ENCODE peak calls at places on chromosomes 2 and 18, in eight cellular contexts. B, G, A, T, E, C, D and M are unnamed samples.
A peak's percentile ranks its signal among the peaks of the same experiment; 100 is the strongest.

GRCh38 chr2:11109002-11109401 is 46.3 kb upstream of the SLC66A3 start:
- DNase-seq in B (no peak), G (no peak), A (no peak), T (no peak), E (no peak), C (no peak), D (no peak), M (no peak)

GRCh38 chr2:3986063-3986462 is 282.7 kb downstream of the DCDC2C start:
- DNase-seq in B (no peak), G (no peak), A (no peak), T (no peak), E (no peak), C (no peak), D (no peak), M (no peak)

GRCh38 chr2:85811173-85811849 is 57.5 kb downstream of the ATOH8 start:
- DNase-seq in B (peak; percentile 13), G (peak; percentile 63), A (no peak), T (no peak), E (peak; percentile 80), C (no peak), D (peak; percentile 45), M (no peak)

GRCh38 chr18:76496200-76496890 is 1.3 kb upstream of the ZNF516 start:
- DNase-seq in B (no peak), G (peak; percentile 67), A (peak; percentile 88), T (no peak), E (peak; percentile 83), C (no peak), D (peak; percentile 74), M (peak; percentile 66)

GRCh38 chr2:143816927-143817326 is 687.7 kb downstream of the ARHGAP15 start:
- DNase-seq in B (no peak), G (no peak), A (no peak), T (no peak), E (no peak), C (no peak), D (no peak), M (no peak)

GRCh38 chr2:226643550-226644275 is 155.9 kb downstream of the IRS1 start:
- DNase-seq in B (no peak), G (no peak), A (no peak), T (no peak), E (no peak), C (no peak), D (no peak), M (no peak)

GRCh38 chr2:158024288-158024898 is 77.3 kb upstream of the UPP2 start:
- DNase-seq in B (peak; percentile 61), G (peak; percentile 21), A (peak; percentile 52), T (no peak), E (no peak), C (no peak), D (peak; percentile 31), M (peak; percentile 44)

GRCh38 chr2:159922563-159922962 is 124.6 kb upstream of the CD302 start:
- DNase-seq in B (no peak), G (no peak), A (no peak), T (no peak), E (no peak), C (no peak), D (no peak), M (no peak)

GRCh38 chr2:241904011-241904718 is 34.6 kb downstream of the RTP5 start:
- DNase-seq in B (no peak), G (no peak), A (peak; percentile 20), T (no peak), E (peak; percentile 45), C (no peak), D (no peak), M (no peak)

GRCh38 chr2:60759654-60760053 is 3.6 kb downstream of the PAPOLG start:
- DNase-seq in B (peak; percentile 51), G (no peak), A (peak; percentile 56), T (no peak), E (no peak), C (no peak), D (no peak), M (no peak)

GRCh38 chr2:76984359-76984758 is 537.8 kb downstream of the LRRTM4 start:
- DNase-seq in B (peak; percentile 60), G (no peak), A (no peak), T (no peak), E (no peak), C (no peak), D (no peak), M (no peak)

GRCh38 chr2:225670111-225670974 is 270.8 kb downstream of the NYAP2 start:
- DNase-seq in B (peak; percentile 39), G (no peak), A (no peak), T (no peak), E (no peak), C (no peak), D (peak; percentile 74), M (no peak)

GRCh38 chr2:71154798-71155197 is 24.4 kb downstream of the MPHOSPH10 start:
- DNase-seq in B (no peak), G (no peak), A (no peak), T (no peak), E (no peak), C (peak; percentile 7), D (no peak), M (no peak)

GRCh38 chr2:171810409-171810993 is 83.5 kb downstream of the SLC25A12 start:
- DNase-seq in B (no peak), G (no peak), A (no peak), T (no peak), E (no peak), C (no peak), D (peak; percentile 79), M (no peak)

GRCh38 chr2:174951746-174952145 is 53.4 kb downstream of the CHN1 start:
- DNase-seq in B (no peak), G (no peak), A (no peak), T (no peak), E (no peak), C (no peak), D (peak; percentile 87), M (no peak)

GRCh38 chr2:196758474-196759377 is 40.8 kb downstream of the GTF3C3 start:
- DNase-seq in B (peak; percentile 40), G (no peak), A (no peak), T (no peak), E (no peak), C (no peak), D (peak; percentile 46), M (no peak)

GRCh38 chr2:208147759-208148158 is 1.8 kb upstream of the CRYGB start:
- DNase-seq in B (no peak), G (no peak), A (no peak), T (no peak), E (no peak), C (no peak), D (no peak), M (no peak)

GRCh38 chr2:10554961-10555809 is 107.1 kb upstream of the ODC1 start:
- DNase-seq in B (peak; percentile 61), G (no peak), A (no peak), T (no peak), E (peak; percentile 46), C (no peak), D (no peak), M (no peak)

DNA sequence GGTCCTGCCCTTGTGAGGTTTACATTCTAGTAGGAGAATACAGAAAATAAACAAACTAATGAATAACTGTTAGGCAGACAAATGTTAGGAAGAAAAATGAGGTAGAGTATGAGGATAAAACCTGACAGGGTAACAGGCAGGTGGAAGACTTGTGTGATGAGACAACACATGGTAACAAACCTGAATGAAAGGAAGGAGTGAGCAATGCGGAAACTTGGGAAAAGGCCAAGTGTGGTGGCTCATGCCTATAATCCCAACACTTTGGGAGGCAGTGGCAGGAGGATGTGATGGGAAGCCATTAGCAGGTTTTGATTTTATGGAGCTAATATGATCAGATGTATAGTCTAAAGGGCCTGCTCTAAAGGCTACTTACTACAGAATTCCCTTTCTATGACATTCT is 74.2 kb downstream of the INO80D start:
- DNase-seq in B (peak; percentile 26), G (no peak), A (no peak), T (no peak), E (no peak), C (no peak), D (no peak), M (no peak)
- H3K27ac ChIP-seq in B (no peak overlapping the region), G (no peak overlapping the region), A (no peak overlapping the region), T (no peak overlapping the region), E (no peak overlapping the region), C (no peak overlapping the region), D (no peak overlapping the region), M (no peak overlapping the region)

GRCh38 chr2:164438490-164439205 is 182.6 kb downstream of the GRB14 start:
- DNase-seq in B (peak; percentile 4), G (no peak), A (no peak), T (no peak), E (no peak), C (no peak), D (no peak), M (no peak)
- TF ChIP-seq CTCF in B (no peak), G (no peak), A (no peak), T (no peak), E (no peak), C (no peak), D (no peak), M (no peak)

GRCh38 chr2:98910349-98911125 is 25.5 kb downstream of the CRACDL start:
- DNase-seq in B (no peak), G (no peak), A (no peak), T (no peak), E (peak; percentile 34), C (no peak), D (no peak), M (no peak)

GRCh38 chr2:98907385-98907784 is 28.6 kb downstream of the CRACDL start:
- DNase-seq in B (no peak), G (no peak), A (no peak), T (no peak), E (no peak), C (no peak), D (no peak), M (no peak)

GRCh38 chr2:98909381-98910211 is 26.4 kb downstream of the CRACDL start:
- DNase-seq in B (peak; percentile 91), G (no peak), A (peak; percentile 89), T (no peak), E (peak; percentile 84), C (no peak), D (peak; percentile 85), M (no peak)

GRCh38 chr2:98907966-98908905 is 27.8 kb downstream of the CRACDL start:
- DNase-seq in B (no peak), G (no peak), A (no peak), T (no peak), E (peak; percentile 18), C (no peak), D (no peak), M (no peak)

GRCh38 chr2:98908909-98909308 is 27.1 kb downstream of the CRACDL start:
- DNase-seq in B (no peak), G (no peak), A (no peak), T (no peak), E (no peak), C (no peak), D (peak; percentile 52), M (no peak)
- H3K27ac ChIP-seq in B (peak overlapping the region; percentile 84), G (no peak overlapping the region), A (peak overlapping the region; percentile 36), T (peak overlapping the region; percentile 48), E (no peak overlapping the region), C (no peak overlapping the region), D (no peak overlapping the region), M (no peak overlapping the region)

DNA sequence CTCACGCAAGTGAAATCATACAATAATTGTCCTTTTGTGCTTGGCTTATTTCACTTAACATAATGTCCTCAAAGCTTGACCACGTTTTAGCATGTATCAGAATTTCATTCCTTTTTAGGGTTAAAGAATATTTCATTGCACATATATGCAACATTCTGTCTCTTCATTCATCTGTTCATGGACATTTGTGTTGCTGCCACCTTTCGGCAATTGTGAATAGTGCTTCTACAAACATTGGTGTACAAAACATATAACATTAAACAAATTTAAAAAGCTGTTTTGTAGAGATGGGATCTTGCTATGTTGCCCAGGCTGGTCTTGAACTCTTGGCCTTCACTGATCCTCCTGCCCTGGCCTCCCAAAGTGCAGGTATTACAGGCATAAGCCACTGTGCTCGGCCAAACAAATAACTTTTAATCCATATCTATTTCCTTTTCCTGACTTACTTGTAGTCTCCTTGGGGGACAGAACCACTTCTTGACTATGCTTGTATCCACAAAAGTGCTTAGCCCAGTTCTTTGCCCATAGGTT is 209.3 kb downstream of the SLC4A3 start:
- DNase-seq in B (no peak), G (no peak), A (no peak), T (no peak), E (no peak), C (no peak), D (peak; percentile 17), M (peak; percentile 44)
- TF ChIP-seq CTCF in B (no peak), G (peak; percentile 62), A (no peak), T (peak; percentile 29), E (peak; percentile 33), C (peak; percentile 30), D (peak; percentile 20), M (peak; percentile 6)